ENCODE peak calls at places on chromosomes 6 and 20, in five cellular contexts. A, M, B, X and V are unnamed samples.
A peak's percentile ranks its signal among the peaks of the same experiment; 100 is the strongest.

GRCh38 chr20:8330785-8331699 is 199.0 kb downstream of the PLCB1 start:
- DNase-seq in A (no peak), M (no peak), B (no peak), X (no peak), V (peak; percentile 24)

GRCh38 chr20:36373089-36373488 is 67.0 kb downstream of the DLGAP4 start:
- DNase-seq in A (no peak), M (no peak), B (no peak), X (no peak), V (no peak)

GRCh38 chr20:38031957-38032356 is 1.3 kb downstream of the TTI1 start:
- DNase-seq in A (no peak), M (no peak), B (no peak), X (no peak), V (no peak)

GRCh38 chr6:160678744-160679401 is 14.8 kb upstream of the LPA start:
- DNase-seq in A (no peak), M (no peak), B (no peak), X (no peak), V (no peak)

GRCh38 chr6:47247227-47247797 is 62.4 kb downstream of the TNFRSF21 start:
- DNase-seq in A (no peak), M (no peak), B (peak; percentile 32), X (no peak), V (no peak)

GRCh38 chr20:11296221-11296620 is 621.5 kb upstream of the BTBD3 start:
- DNase-seq in A (no peak), M (no peak), B (no peak), X (no peak), V (no peak)

GRCh38 chr6:69866351-69867074 is at the start of gene COL19A1:
- DNase-seq in A (peak; percentile 16), M (no peak), B (no peak), X (peak; percentile 5), V (peak; percentile 26)

GRCh38 chr6:157240059-157240959 is 83.0 kb downstream of the TMEM242 start:
- DNase-seq in A (no peak), M (no peak), B (peak; percentile 50), X (no peak), V (peak; percentile 77)

GRCh38 chr6:42923656-42924055 is 5.6 kb upstream of the CNPY3 start:
- DNase-seq in A (no peak), M (no peak), B (no peak), X (no peak), V (no peak)

GRCh38 chr6:109790131-109790530 is 99.0 kb downstream of the FIG4 start:
- DNase-seq in A (no peak), M (peak; percentile 48), B (no peak), X (no peak), V (peak; percentile 7)

GRCh38 chr6:44012078-44012493 is 115.2 kb downstream of the MRPL14 start:
- DNase-seq in A (no peak), M (no peak), B (no peak), X (no peak), V (peak; percentile 97)

GRCh38 chr20:31811796-31812728 is 7.1 kb upstream of the MYLK2 start:
- DNase-seq in A (no peak), M (no peak), B (no peak), X (no peak), V (peak; percentile 61)